ENCODE peak calls at places on chromosomes 2 and 18, in eight cellular contexts. I, B, J, R, E, G, X and F are unnamed samples.

GRCh38 chr18:59881728-59882685 is 17.8 kb upstream of the PMAIP1 start:
- DNase-seq in I (peak; percentile 40), B (no peak), J (peak; percentile 17), R (no peak), E (no peak), G (no peak), X (no peak), F (no peak)

GRCh38 chr2:236459393-236459792 is 110.2 kb upstream of the ACKR3 start:
- DNase-seq in I (no peak), B (no peak), J (no peak), R (no peak), E (no peak), G (no peak), X (no peak), F (no peak)

GRCh38 chr18:55587341-55588000 is 521 bp downstream of the TCF4 start:
- DNase-seq in I (peak; percentile 23), B (no peak), J (peak; percentile 47), R (no peak), E (no peak), G (peak; percentile 16), X (peak; percentile 50), F (no peak)

GRCh38 chr2:171703574-171704347 is 16.5 kb downstream of the DYNC1I2 start:
- DNase-seq in I (no peak), B (no peak), J (peak; percentile 4), R (no peak), E (no peak), G (peak; percentile 58), X (no peak), F (no peak)

GRCh38 chr2:120398961-120399888 is 53.3 kb downstream of the INHBB start:
- DNase-seq in I (no peak), B (no peak), J (no peak), R (peak; percentile 30), E (no peak), G (no peak), X (no peak), F (no peak)

GRCh38 chr2:28981620-28982371 is 698 bp downstream of the TOGARAM2 start:
- DNase-seq in I (no peak), B (no peak), J (no peak), R (no peak), E (no peak), G (no peak), X (no peak), F (no peak)

GRCh38 chr18:23716966-23717365 is 27.7 kb downstream of the LAMA3 start:
- DNase-seq in I (no peak), B (no peak), J (no peak), R (no peak), E (no peak), G (no peak), X (no peak), F (no peak)

GRCh38 chr2:16625201-16625729 is 40.4 kb downstream of the CYRIA start:
- DNase-seq in I (no peak), B (no peak), J (no peak), R (no peak), E (no peak), G (peak; percentile 42), X (peak; percentile 62), F (no peak)

GRCh38 chr2:111186123-111186715 is 65.5 kb downstream of the BCL2L11 start:
- DNase-seq in I (no peak), B (no peak), J (no peak), R (no peak), E (no peak), G (no peak), X (no peak), F (no peak)

GRCh38 chr2:46164581-46165301 is 132.5 kb upstream of the EPAS1 start:
- DNase-seq in I (peak; percentile 85), B (no peak), J (no peak), R (peak; percentile 62), E (no peak), G (peak; percentile 44), X (peak; percentile 87), F (no peak)

GRCh38 chr2:29606105-29606871 is 315.1 kb downstream of the ALK start:
- DNase-seq in I (peak; percentile 82), B (no peak), J (no peak), R (no peak), E (no peak), G (peak; percentile 80), X (no peak), F (no peak)

GRCh38 chr2:120480346-120480902 is 134.5 kb downstream of the INHBB start:
- DNase-seq in I (no peak), B (no peak), J (no peak), R (no peak), E (no peak), G (no peak), X (peak; percentile 6), F (no peak)

GRCh38 chr2:165835363-165835762 is 41.3 kb upstream of the GALNT3 start:
- DNase-seq in I (no peak), B (no peak), J (no peak), R (no peak), E (no peak), G (no peak), X (no peak), F (no peak)

GRCh38 chr2:144230057-144230451 is 289.9 kb downstream of the ZEB2 start:
- DNase-seq in I (no peak), B (no peak), J (no peak), R (no peak), E (no peak), G (no peak), X (no peak), F (no peak)

GRCh38 chr2:196592331-196592911 is 47.1 kb upstream of the CCDC150 start:
- DNase-seq in I (no peak), B (no peak), J (peak; percentile 58), R (no peak), E (no peak), G (peak; percentile 25), X (peak; percentile 49), F (no peak)

GRCh38 chr2:121098556-121098955 is 186.4 kb downstream of the TFCP2L1 start:
- DNase-seq in I (no peak), B (no peak), J (no peak), R (no peak), E (no peak), G (no peak), X (no peak), F (no peak)

GRCh38 chr2:219228026-219228744 is 1.3 kb downstream of the ATG9A start:
- DNase-seq in I (no peak), B (no peak), J (no peak), R (no peak), E (no peak), G (no peak), X (no peak), F (no peak)

GRCh38 chr18:54416459-54416858 is 58.8 kb downstream of the C18orf54 start:
- DNase-seq in I (peak; percentile 26), B (no peak), J (no peak), R (no peak), E (no peak), G (peak; percentile 33), X (no peak), F (no peak)

GRCh38 chr18:44682871-44683221 is 2.2 kb downstream of the SETBP1 start:
- DNase-seq in I (no peak), B (no peak), J (peak; percentile 66), R (peak; percentile 38), E (no peak), G (no peak), X (no peak), F (no peak)

GRCh38 chr18:9683418-9684396 is 24.4 kb upstream of the RAB31 start:
- DNase-seq in I (peak; percentile 73), B (no peak), J (no peak), R (peak; percentile 49), E (no peak), G (peak; percentile 56), X (peak; percentile 58), F (no peak)